ENCODE peak calls at places on chromosomes 7 and 10, in ten cellular contexts. J, V, Z, F, B, Y, R, S, W and L are unnamed samples.

GRCh38 chr7:63899691-63900393 is 98.8 kb upstream of the ZNF722 start:
- DNase-seq in V (no peak), S (peak), F (peak), R (no peak), W (peak), J (no peak), Y (no peak), Z (no peak), B (no peak), L (no peak)

GRCh38 chr10:82551501-82551900 is 676.5 kb downstream of the NRG3 start:
- DNase-seq in V (no peak), R (no peak), S (no peak), F (no peak), B (no peak), Z (no peak), J (no peak), Y (no peak), W (no peak), L (no peak)

GRCh38 chr10:133159950-133160812 is at the start of gene KNDC1:
- DNase-seq in S (no peak), Z (peak), B (peak), W (no peak), Y (peak), F (no peak), R (peak), V (no peak), J (no peak), L (peak)

GRCh38 chr7:18320971-18321567 is 174.5 kb upstream of the HDAC9 start:
- DNase-seq in V (peak), B (peak), F (peak), S (no peak), W (no peak), J (peak), R (peak), Y (peak), Z (peak), L (peak)

GRCh38 chr7:125511310-125511709 is 581.7 kb upstream of the POT1 start:
- DNase-seq in Y (no peak), R (no peak), S (no peak), B (no peak), Z (no peak), J (no peak), F (no peak), V (no peak), W (no peak), L (no peak)

GRCh38 chr7:17462059-17462695 is 163.7 kb downstream of the AHR start:
- DNase-seq in B (no peak), F (no peak), Z (no peak), J (no peak), S (no peak), W (no peak), Y (no peak), R (no peak), V (peak), L (no peak)

GRCh38 chr10:8168836-8169235 is 114.3 kb downstream of the GATA3 start:
- DNase-seq in J (no peak), S (no peak), W (no peak), R (no peak), Y (no peak), B (no peak), F (no peak), Z (no peak), V (no peak), L (no peak)

GRCh38 chr10:113071446-113071845 is 121.4 kb downstream of the TCF7L2 start:
- DNase-seq in V (peak), R (no peak), Z (peak), B (peak), W (no peak), J (no peak), Y (peak), S (peak), F (no peak), L (peak)

GRCh38 chr7:50621206-50621605 is 56.0 kb upstream of the DDC start:
- DNase-seq in W (no peak), Y (no peak), Z (no peak), R (no peak), V (no peak), J (no peak), S (no peak), B (no peak), F (no peak), L (no peak)

GRCh38 chr7:117750612-117751563 is 122.4 kb downstream of the CTTNBP2 start:
- DNase-seq in B (peak), F (no peak), S (no peak), Y (peak), J (peak), R (peak), Z (peak), W (no peak), V (no peak), L (peak)

GRCh38 chr7:20449146-20449648 is 118.5 kb downstream of the ITGB8 start:
- DNase-seq in W (no peak), F (no peak), Y (peak), S (no peak), J (no peak), B (peak), Z (no peak), R (no peak), V (no peak), L (no peak)

GRCh38 chr7:157875230-157876179 is 538.7 kb downstream of the DNAJB6 start:
- DNase-seq in V (no peak), W (no peak), F (peak), R (peak), Z (no peak), B (no peak), Y (no peak), S (no peak), J (no peak), L (no peak)

GRCh38 chr7:32879460-32879859 is 12.1 kb downstream of the KBTBD2 start:
- DNase-seq in F (no peak), V (peak), R (no peak), Z (no peak), Y (peak), J (no peak), W (no peak), S (no peak), B (peak), L (peak)

GRCh38 chr10:126212653-126213052 is 175.6 kb downstream of the ADAM12 start:
- DNase-seq in R (no peak), W (no peak), Z (peak), S (no peak), V (peak), B (no peak), J (no peak), Y (no peak), F (no peak), L (peak)

GRCh38 chr10:24184455-24184854 is 24.5 kb upstream of the KIAA1217 start:
- DNase-seq in V (no peak), Z (no peak), R (no peak), W (no peak), S (no peak), Y (no peak), B (no peak), J (no peak), F (no peak), L (no peak)

GRCh38 chr7:42739591-42739990 is 172.3 kb downstream of the C7orf25 start:
- DNase-seq in J (no peak), Z (no peak), S (peak), V (no peak), R (no peak), W (no peak), F (no peak), B (peak), Y (peak), L (peak)

GRCh38 chr10:3226960-3227724 is 54.6 kb upstream of the PITRM1 start:
- DNase-seq in R (no peak), Y (peak), S (no peak), Z (peak), J (no peak), B (peak), F (no peak), W (no peak), V (peak), L (peak)

GRCh38 chr7:102830206-102830605 is 81.4 kb downstream of the FAM185A start:
- DNase-seq in Z (peak), F (no peak), W (no peak), B (no peak), S (no peak), R (no peak), Y (no peak), J (no peak), V (no peak), L (no peak)

GRCh38 chr7:131723926-131724325 is 167.5 kb upstream of the PODXL start:
- DNase-seq in S (no peak), Y (peak), V (no peak), J (peak), B (no peak), R (peak), Z (peak), F (no peak), W (no peak), L (no peak)

GRCh38 chr7:7861211-7861633 is 107.4 kb upstream of the GLCCI1 start:
- DNase-seq in W (no peak), V (peak), J (peak), F (no peak), S (no peak), B (peak), Z (peak), R (peak), Y (peak), L (peak)

GRCh38 chr7:48087349-48087748 is 1.7 kb upstream of the UPP1 start:
- DNase-seq in J (no peak), Z (peak), F (no peak), Y (peak), R (no peak), V (peak), W (no peak), S (no peak), B (peak), L (peak)

GRCh38 chr10:58048936-58049335 is 218.8 kb downstream of the IPMK start:
- DNase-seq in B (no peak), W (no peak), V (no peak), S (no peak), F (no peak), Z (no peak), R (no peak), Y (no peak), J (no peak), L (no peak)

GRCh38 chr7:54788664-54789063 is 29.7 kb upstream of the SEC61G start:
- DNase-seq in F (peak), J (peak), S (no peak), Y (peak), V (peak), B (peak), Z (peak), R (peak), W (no peak), L (peak)

GRCh38 chr7:44215531-44215930 is 14.8 kb downstream of the YKT6 start:
- DNase-seq in Y (no peak), B (no peak), S (no peak), R (no peak), J (no peak), F (no peak), V (no peak), Z (no peak), W (no peak), L (no peak)

GRCh38 chr7:49112222-49112621 is 187.9 kb downstream of the CDC14C start:
- DNase-seq in J (no peak), W (no peak), S (peak), Z (no peak), Y (no peak), B (no peak), V (no peak), R (no peak), F (no peak), L (no peak)

GRCh38 chr10:85646312-85646711 is 720.3 kb downstream of the GRID1 start:
- DNase-seq in R (peak), W (no peak), V (peak), B (no peak), J (no peak), Z (no peak), S (no peak), F (no peak), Y (peak), L (no peak)

GRCh38 chr7:4996696-4997222 is 37.8 kb upstream of the MMD2 start:
- DNase-seq in J (no peak), Y (no peak), S (no peak), B (no peak), W (no peak), F (no peak), R (no peak), Z (no peak), V (no peak), L (no peak)

GRCh38 chr10:99850041-99850766 is 67.8 kb downstream of the ABCC2 start:
- DNase-seq in Y (no peak), F (no peak), R (no peak), Z (no peak), V (no peak), B (no peak), S (no peak), J (no peak), W (no peak), L (no peak)

GRCh38 chr7:137209151-137209822 is 134.2 kb downstream of the PTN start:
- DNase-seq in Z (peak), R (peak), B (peak), F (no peak), W (no peak), V (peak), J (no peak), Y (peak), S (no peak), L (peak)

GRCh38 chr10:101563497-101564040 is 24.5 kb downstream of the POLL start:
- DNase-seq in W (no peak), R (no peak), S (no peak), F (no peak), B (no peak), Y (no peak), V (no peak), Z (no peak), J (no peak), L (no peak)

GRCh38 chr10:126595160-126595559 is 75.3 kb downstream of the C10orf90 start:
- DNase-seq in R (no peak), V (no peak), F (no peak), S (no peak), J (no peak), Z (no peak), B (no peak), W (no peak), Y (no peak), L (no peak)

GRCh38 chr7:132066776-132067175 is 509.5 kb downstream of the PLXNA4 start:
- DNase-seq in V (peak), S (peak), Y (peak), R (peak), F (no peak), Z (peak), J (no peak), W (no peak), B (peak), L (peak)

GRCh38 chr7:35802649-35803048 is 1.8 kb downstream of the SEPTIN7 start:
- DNase-seq in Y (no peak), S (no peak), W (no peak), V (peak), B (peak), R (no peak), J (peak), Z (peak), F (no peak), L (no peak)

GRCh38 chr7:16776053-16776452 is 22.5 kb downstream of the TSPAN13 start:
- DNase-seq in Y (no peak), R (no peak), V (no peak), J (no peak), S (no peak), W (no peak), F (no peak), Z (no peak), B (no peak), L (no peak)

GRCh38 chr10:106450966-106451365 is 713.5 kb downstream of the SORCS1 start:
- DNase-seq in Z (peak), F (no peak), R (no peak), J (no peak), Y (peak), B (no peak), W (no peak), V (peak), S (no peak), L (peak)

DNA sequence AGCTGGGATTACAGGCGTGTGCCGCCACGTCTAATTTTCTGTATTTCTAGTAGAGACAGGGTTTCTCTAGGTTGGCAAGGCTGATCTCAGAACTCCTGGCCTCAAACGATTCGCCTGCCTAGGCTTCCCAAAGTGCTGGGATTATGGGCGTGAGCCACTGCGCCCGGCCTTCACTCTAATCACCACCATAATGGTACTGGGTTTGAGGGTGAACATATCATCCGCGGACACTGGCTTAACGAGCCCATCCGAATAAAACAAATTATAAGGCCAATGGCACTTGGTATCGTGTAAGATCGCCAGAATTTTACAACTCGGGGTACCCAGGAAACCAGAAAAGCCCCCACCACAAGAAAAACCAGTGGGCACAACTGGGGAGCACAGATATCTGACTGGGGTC is 585 bp downstream of the FAM200A start:
- DNase-seq in R (peak), J (no peak), V (no peak), F (no peak), B (no peak), Y (peak), S (no peak), W (no peak), Z (peak), L (peak)
- H3K4me3 ChIP-seq in R (peak), J (peak), V (peak), F (peak), B (peak), Y (peak), S (peak), W (peak), Z (peak), L (peak)

DNA sequence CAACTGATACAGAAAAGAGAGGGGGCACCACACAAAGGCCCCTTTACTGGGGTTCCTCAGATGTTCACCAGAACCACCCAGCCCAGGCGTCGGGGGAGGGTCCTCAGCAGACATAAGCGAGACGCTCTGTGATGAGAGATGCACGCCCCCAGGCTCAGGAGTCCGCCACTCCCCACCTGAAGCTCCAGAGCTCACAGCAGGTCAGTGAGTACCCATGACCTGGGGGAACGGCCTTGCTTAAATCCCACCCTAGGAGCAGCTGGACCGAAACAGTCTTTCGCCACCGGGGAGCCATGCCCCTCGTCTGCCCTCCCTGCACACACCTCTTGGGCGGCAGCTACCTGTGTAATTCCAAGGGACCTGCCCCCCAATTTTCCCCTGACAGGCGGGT is 2.8 kb downstream of the CRYGN start:
- DNase-seq in R (no peak), B (no peak), Y (no peak), Z (no peak), F (no peak), W (no peak), J (no peak), V (no peak), S (no peak), L (no peak)
- TF ChIP-seq CTCF in R (no peak), B (no peak), Y (no peak), Z (no peak), F (no peak), W (no peak), J (no peak), V (no peak), S (no peak), L (no peak)

GRCh38 chr7:140025241-140025640 is 37.5 kb downstream of the PARP12 start:
- DNase-seq in F (no peak), B (no peak), S (no peak), J (no peak), R (no peak), V (no peak), Y (no peak), W (no peak), Z (no peak), L (no peak)
- H3K4me3 ChIP-seq in F (no peak), B (no peak), S (no peak), J (no peak), R (no peak), V (no peak), Y (no peak), W (no peak), Z (no peak), L (no peak)

DNA sequence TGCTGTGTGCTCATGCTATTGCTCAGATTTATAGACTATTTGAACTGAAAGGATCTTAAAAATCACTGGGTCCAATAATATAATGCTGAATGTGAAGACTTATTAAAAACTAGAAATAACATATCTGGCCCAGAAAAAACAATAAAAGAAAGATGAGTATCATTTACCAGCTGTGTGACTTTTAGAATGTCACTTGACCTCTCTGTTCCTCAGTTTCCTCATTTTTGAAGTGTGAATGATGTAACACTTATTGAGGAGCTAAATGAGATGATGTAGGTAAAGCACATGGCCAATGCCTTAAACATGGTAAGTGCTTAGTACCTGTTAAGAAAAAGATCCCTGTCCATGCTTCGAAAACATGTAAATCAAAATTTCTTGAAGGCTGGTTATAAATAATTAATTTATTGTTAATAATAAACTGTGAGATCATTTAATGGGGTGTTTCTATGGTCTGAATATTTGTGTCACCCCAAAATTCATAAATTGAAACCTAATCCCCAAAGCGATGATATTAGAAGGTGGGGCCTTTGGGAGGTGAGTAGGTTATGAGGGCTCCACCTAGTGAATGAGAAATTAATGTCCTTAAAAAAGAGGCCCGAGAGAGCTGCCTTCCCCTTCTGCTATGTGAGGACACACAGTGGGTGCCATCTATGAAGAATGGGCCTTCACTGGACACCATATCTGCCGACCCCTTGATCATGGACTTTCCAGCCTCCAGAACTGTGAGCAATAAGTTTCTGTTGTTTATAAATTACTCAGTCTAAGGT is 13.0 kb downstream of the DNTT start:
- DNase-seq in V (no peak), S (no peak), Y (no peak), F (no peak), J (no peak), R (no peak), Z (no peak), W (no peak), B (no peak), L (no peak)
- TF ChIP-seq CTCF in V (no peak), S (no peak), Y (no peak), F (no peak), J (no peak), R (no peak), Z (no peak), W (no peak), B (no peak), L (no peak)

GRCh38 chr10:62082270-62082669 is 180.8 kb downstream of the ARID5B start:
- DNase-seq in S (no peak), F (no peak), J (peak), Z (no peak), Y (no peak), W (no peak), V (no peak), B (no peak), R (no peak), L (no peak)
- H3K4me3 ChIP-seq in S (peak), F (no peak), J (no peak), Z (no peak), Y (no peak), W (no peak), V (no peak), B (no peak), R (no peak), L (no peak)

GRCh38 chr10:34570887-34571286 is 244.2 kb downstream of the PARD3 start:
- DNase-seq in F (no peak), B (no peak), Z (no peak), V (no peak), S (no peak), J (no peak), Y (no peak), W (no peak), R (no peak), L (no peak)

GRCh38 chr10:34567854-34568253 is 247.2 kb downstream of the PARD3 start:
- DNase-seq in W (no peak), B (no peak), F (no peak), Y (no peak), J (no peak), S (no peak), R (no peak), V (no peak), Z (no peak), L (no peak)

DNA sequence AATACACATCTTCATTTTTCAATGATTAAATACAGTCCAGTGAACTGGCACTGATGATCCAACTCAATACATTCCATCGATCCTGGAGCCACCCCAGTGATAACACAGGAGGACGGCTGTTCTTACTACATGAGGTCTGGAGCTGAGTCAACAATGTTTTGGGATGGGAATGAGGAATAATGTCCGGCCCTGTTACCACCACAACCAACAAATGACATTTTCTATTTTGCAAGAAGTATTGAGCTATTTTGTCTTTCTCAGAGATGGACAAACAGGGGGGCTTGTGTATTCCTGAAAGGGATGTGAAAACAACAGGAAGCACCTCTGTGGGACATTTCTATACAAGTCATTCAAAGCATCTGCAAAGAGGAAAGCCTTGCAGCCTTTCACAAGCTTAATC is 249.2 kb downstream of the PARD3 start:
- DNase-seq in F (no peak), Z (peak), J (no peak), R (no peak), W (no peak), V (peak), S (no peak), B (peak), Y (peak), L (peak)
- TF ChIP-seq CTCF in F (no peak), Z (no peak), J (no peak), R (no peak), W (no peak), V (no peak), S (no peak), B (no peak), Y (no peak), L (no peak)